ENCODE peak calls at places on chromosomes 13 and 19, in seven cellular contexts. K is cardiac fibroblast, U is brain microvascular endothelial cell, H is astrocyte of the cerebellum, Y is endothelial cell of umbilical vein, E is ovary, B is fibroblast of mammary gland. W is an unnamed sample.

GRCh38 chr13:114109646-114110045 is 22.8 kb downstream of the RASA3 start:
- DNase-seq in K (no peak), U (no peak), H (no peak), Y (no peak), E (no peak), B (no peak), W (no peak)

GRCh38 chr19:9144920-9145319 is 4.7 kb downstream of the ZNF317 start:
- DNase-seq in K (peak), U (no peak), H (no peak), Y (no peak), E (no peak), B (peak), W (no peak)

GRCh38 chr13:112998506-112999280 is 29.7 kb downstream of the MCF2L start:
- DNase-seq in K (no peak), U (no peak), H (no peak), Y (no peak), E (peak), B (no peak), W (no peak)

GRCh38 chr13:40043759-40044158 is 388.3 kb downstream of the COG6 start:
- DNase-seq in K (no peak), U (no peak), H (no peak), Y (no peak), E (no peak), B (no peak), W (peak)

GRCh38 chr19:6743071-6743470 is 3.6 kb downstream of the TRIP10 start:
- DNase-seq in K (no peak), U (no peak), H (no peak), Y (no peak), E (no peak), B (no peak), W (no peak)

GRCh38 chr13:23159205-23159586 is 21.6 kb upstream of the SGCG start:
- DNase-seq in K (peak), U (peak), H (peak), Y (peak), E (no peak), B (peak), W (no peak)

GRCh38 chr13:59422646-59423045 is 741.1 kb downstream of the DIAPH3 start:
- DNase-seq in K (no peak), U (peak), H (no peak), Y (no peak), E (no peak), B (no peak), W (no peak)

GRCh38 chr13:23020246-23020843 is 160.4 kb upstream of the SGCG start:
- DNase-seq in K (peak), U (peak), H (peak), Y (peak), E (peak), B (peak), W (peak)

GRCh38 chr13:75494491-75494890 is 12.5 kb upstream of the TBC1D4 start:
- DNase-seq in K (peak), U (peak), H (no peak), Y (no peak), E (no peak), B (no peak), W (no peak)

GRCh38 chr19:3480383-3481091 is at the start of gene SMIM24:
- DNase-seq in K (no peak), U (no peak), H (no peak), Y (no peak), E (no peak), B (no peak), W (no peak)

GRCh38 chr13:26965976-26966375 is 205.4 kb upstream of the GPR12 start:
- DNase-seq in K (peak), U (peak), H (peak), Y (no peak), E (peak), B (peak), W (no peak)

GRCh38 chr19:18488838-18489626 is 32.8 kb downstream of the ELL start:
- DNase-seq in K (no peak), U (no peak), H (no peak), Y (peak), E (no peak), B (no peak), W (no peak)

GRCh38 chr13:98751397-98752110 is 918 bp downstream of the SLC15A1 start:
- DNase-seq in K (peak), U (no peak), H (no peak), Y (peak), E (no peak), B (peak), W (no peak)

GRCh38 chr19:3658823-3659745 is 32.5 kb upstream of the CACTIN start:
- DNase-seq in K (no peak), U (no peak), H (no peak), Y (no peak), E (no peak), B (no peak), W (no peak)

GRCh38 chr19:4758082-4758481 is 33.5 kb upstream of the FEM1A start:
- DNase-seq in K (no peak), U (no peak), H (no peak), Y (no peak), E (no peak), B (no peak), W (no peak)

GRCh38 chr19:4760285-4760650 is 31.3 kb upstream of the FEM1A start:
- DNase-seq in K (no peak), U (no peak), H (no peak), Y (no peak), E (no peak), B (no peak), W (no peak)

GRCh38 chr19:4758659-4759058 is 32.9 kb upstream of the FEM1A start:
- DNase-seq in K (no peak), U (no peak), H (no peak), Y (no peak), E (no peak), B (no peak), W (no peak)

GRCh38 chr19:4763021-4763420 is 28.5 kb upstream of the FEM1A start:
- DNase-seq in K (no peak), U (no peak), H (no peak), Y (no peak), E (no peak), B (no peak), W (no peak)

GRCh38 chr19:4759388-4760284 is 31.9 kb upstream of the FEM1A start:
- DNase-seq in K (peak), U (peak), H (peak), Y (peak), E (peak), B (peak), W (peak)
- H3K4me3 ChIP-seq in K (peak), U (peak), H (peak), Y (peak), E (no peak), B (peak), W (peak)

GRCh38 chr13:92172191-92172590 is 773.8 kb downstream of the GPC5 start:
- DNase-seq in K (no peak), U (no peak), H (peak), Y (no peak), E (no peak), B (peak), W (no peak)

GRCh38 chr13:92173254-92173653 is 774.8 kb downstream of the GPC5 start:
- DNase-seq in K (no peak), U (no peak), H (no peak), Y (no peak), E (no peak), B (no peak), W (no peak)

DNA sequence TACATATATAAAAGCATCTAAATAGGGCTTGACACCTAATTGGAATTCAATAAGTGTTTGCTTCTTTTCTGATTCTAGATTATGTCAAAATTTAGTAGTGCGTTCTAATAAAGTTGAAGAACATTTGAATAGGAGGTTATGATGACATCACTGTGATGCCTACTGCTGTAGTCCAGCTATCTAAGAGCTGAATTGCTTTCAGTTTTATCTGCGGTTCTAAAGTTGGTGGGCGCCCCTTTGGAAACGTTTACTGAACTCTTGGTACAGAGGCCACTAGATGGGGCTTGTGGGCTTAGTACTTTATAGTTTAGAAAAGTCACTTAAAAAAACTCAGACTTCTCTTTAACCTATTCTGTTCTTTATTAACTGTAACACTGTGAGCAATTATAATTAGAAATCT is 776.9 kb downstream of the GPC5 start:
- DNase-seq in K (peak), U (peak), H (peak), Y (no peak), E (peak), B (peak), W (no peak)
- TF ChIP-seq CTCF in K (peak), U (peak), H (peak), Y (no peak), E (no peak), B (peak), W (peak)

DNA sequence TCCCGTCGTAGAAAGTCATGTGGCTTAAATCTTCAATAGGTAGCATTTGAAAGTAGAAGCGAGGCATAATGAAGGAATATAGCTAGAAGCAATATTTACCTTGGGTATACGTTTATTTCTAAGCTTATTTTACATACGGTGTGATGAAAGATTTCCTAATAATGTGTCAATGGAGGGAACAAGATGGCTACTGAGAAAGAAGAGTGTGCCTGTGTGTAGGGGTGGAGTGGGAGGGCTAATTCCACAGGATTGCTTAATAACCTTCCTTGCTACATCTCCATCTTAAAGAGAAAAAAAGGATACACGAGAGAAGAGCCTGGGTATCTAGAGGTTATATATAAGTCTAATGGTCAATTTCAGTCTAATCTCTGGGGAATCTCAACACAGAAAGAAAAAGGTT is 2.0 kb downstream of the SPART start:
- DNase-seq in K (peak), U (no peak), H (no peak), Y (no peak), E (peak), B (peak), W (no peak)
- H3K4me3 ChIP-seq in K (peak), U (peak), H (peak), Y (no peak), E (peak), B (peak), W (peak)

GRCh38 chr13:33467556-33467955 is 182.0 kb upstream of the STARD13 start:
- DNase-seq in K (no peak), U (no peak), H (no peak), Y (no peak), E (no peak), B (no peak), W (no peak)

GRCh38 chr13:33464345-33464744 is 178.8 kb upstream of the STARD13 start:
- DNase-seq in K (no peak), U (no peak), H (no peak), Y (no peak), E (no peak), B (no peak), W (no peak)

GRCh38 chr13:33471182-33471581 is 185.6 kb upstream of the STARD13 start:
- DNase-seq in K (no peak), U (no peak), H (no peak), Y (no peak), E (no peak), B (no peak), W (no peak)

GRCh38 chr13:33462109-33462508 is 176.6 kb upstream of the STARD13 start:
- DNase-seq in K (no peak), U (no peak), H (no peak), Y (no peak), E (no peak), B (peak), W (no peak)

DNA sequence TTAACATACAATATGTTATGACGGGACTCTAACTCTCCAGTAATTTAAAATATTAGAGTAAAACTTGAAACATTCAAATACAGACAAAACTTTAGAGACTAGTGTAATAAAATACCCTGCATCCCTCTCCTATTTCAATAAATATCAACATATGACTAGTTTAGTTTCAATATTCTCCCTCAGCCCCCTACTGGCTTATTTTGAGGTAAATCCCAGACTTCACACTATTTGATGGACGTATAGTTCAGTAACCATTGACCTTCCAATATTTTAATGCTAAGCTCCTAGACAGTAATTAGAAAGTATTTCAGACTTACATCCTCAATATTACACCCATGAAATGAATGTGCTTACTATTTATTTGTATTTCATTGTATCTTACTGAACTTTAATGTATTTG is 180.7 kb upstream of the STARD13 start:
- DNase-seq in K (no peak), U (no peak), H (no peak), Y (peak), E (no peak), B (no peak), W (no peak)
- TF ChIP-seq CTCF in K (peak), U (peak), H (no peak), Y (no peak), E (no peak), B (peak), W (peak)